ENCODE peak calls at places on chromosomes 16 and 17, in eight cellular contexts. One of them, this sample, is unnamed.

GRCh38 chr16:4535627-4536108 is 2.9 kb downstream of the CDIP1 start:
- DNase-seq in IMR-90: no peak
- DNase-seq in psoas muscle: no peak
- DNase-seq in A549: no peak
- DNase-seq in naive thymus-derived CD4-positive, alpha-beta T cell: no peak
- DNase-seq in lower lobe of right lung: no peak
- DNase-seq in WERI-Rb-1: no peak
- DNase-seq in upper lobe of right lung: peak; percentile 52
- DNase-seq in this sample: no peak

GRCh38 chr16:814974-815373 is 14.4 kb upstream of the GNG13 start:
- DNase-seq in IMR-90: peak; percentile 70
- DNase-seq in psoas muscle: no peak
- DNase-seq in A549: no peak
- DNase-seq in naive thymus-derived CD4-positive, alpha-beta T cell: no peak
- DNase-seq in lower lobe of right lung: no peak
- DNase-seq in WERI-Rb-1: no peak
- DNase-seq in upper lobe of right lung: no peak
- DNase-seq in this sample: no peak

GRCh38 chr17:2841606-2842005 is 45.4 kb downstream of the RAP1GAP2 start:
- DNase-seq in IMR-90: peak; percentile 67
- DNase-seq in psoas muscle: no peak
- DNase-seq in A549: no peak
- DNase-seq in naive thymus-derived CD4-positive, alpha-beta T cell: no peak
- DNase-seq in lower lobe of right lung: no peak
- DNase-seq in WERI-Rb-1: no peak
- DNase-seq in upper lobe of right lung: no peak
- DNase-seq in this sample: no peak

GRCh38 chr17:44084131-44084538 is 13.6 kb downstream of the G6PC3 start:
- DNase-seq in IMR-90: no peak
- DNase-seq in psoas muscle: no peak
- DNase-seq in A549: no peak
- DNase-seq in naive thymus-derived CD4-positive, alpha-beta T cell: no peak
- DNase-seq in lower lobe of right lung: no peak
- DNase-seq in WERI-Rb-1: peak; percentile 73
- DNase-seq in upper lobe of right lung: peak; percentile 54
- DNase-seq in this sample: no peak

GRCh38 chr17:43840814-43841213 is 6.2 kb upstream of the CD300LG start:
- DNase-seq in IMR-90: peak; percentile 16
- DNase-seq in psoas muscle: no peak
- DNase-seq in A549: peak; percentile 67
- DNase-seq in naive thymus-derived CD4-positive, alpha-beta T cell: no peak
- DNase-seq in lower lobe of right lung: no peak
- DNase-seq in WERI-Rb-1: peak; percentile 49
- DNase-seq in upper lobe of right lung: no peak
- DNase-seq in this sample: no peak

GRCh38 chr16:30509081-30509480 is 17.3 kb downstream of the ZNF768 start:
- DNase-seq in IMR-90: no peak
- DNase-seq in psoas muscle: no peak
- DNase-seq in A549: no peak
- DNase-seq in naive thymus-derived CD4-positive, alpha-beta T cell: no peak
- DNase-seq in lower lobe of right lung: no peak
- DNase-seq in WERI-Rb-1: no peak
- DNase-seq in upper lobe of right lung: no peak
- DNase-seq in this sample: no peak

GRCh38 chr17:75691371-75692290 is 24.5 kb downstream of the SAP30BP start:
- DNase-seq in IMR-90: peak; percentile 28
- DNase-seq in psoas muscle: no peak
- DNase-seq in A549: no peak
- DNase-seq in naive thymus-derived CD4-positive, alpha-beta T cell: no peak
- DNase-seq in lower lobe of right lung: no peak
- DNase-seq in WERI-Rb-1: no peak
- DNase-seq in upper lobe of right lung: no peak
- DNase-seq in this sample: peak; percentile 34

GRCh38 chr17:76956846-76957540 is 88.8 kb downstream of the MGAT5B start:
- DNase-seq in IMR-90: no peak
- DNase-seq in psoas muscle: no peak
- DNase-seq in A549: no peak
- DNase-seq in naive thymus-derived CD4-positive, alpha-beta T cell: no peak
- DNase-seq in lower lobe of right lung: no peak
- DNase-seq in WERI-Rb-1: no peak
- DNase-seq in upper lobe of right lung: peak; percentile 29
- DNase-seq in this sample: peak; percentile 73

GRCh38 chr16:21026846-21027245 is 123.8 kb downstream of the DNAH3 start:
- DNase-seq in IMR-90: no peak
- DNase-seq in psoas muscle: no peak
- DNase-seq in A549: no peak
- DNase-seq in naive thymus-derived CD4-positive, alpha-beta T cell: no peak
- DNase-seq in lower lobe of right lung: no peak
- DNase-seq in WERI-Rb-1: no peak
- DNase-seq in upper lobe of right lung: no peak
- DNase-seq in this sample: no peak

GRCh38 chr17:76354747-76355310 is 1.1 kb upstream of the PRPSAP1 start:
- DNase-seq in IMR-90: no peak
- DNase-seq in psoas muscle: no peak
- DNase-seq in A549: peak; percentile 31
- DNase-seq in naive thymus-derived CD4-positive, alpha-beta T cell: no peak
- DNase-seq in lower lobe of right lung: peak; percentile 36
- DNase-seq in WERI-Rb-1: no peak
- DNase-seq in upper lobe of right lung: no peak
- DNase-seq in this sample: no peak

GRCh38 chr17:27860971-27861669 is 32.0 kb downstream of the LYRM9 start:
- DNase-seq in IMR-90: no peak
- DNase-seq in psoas muscle: no peak
- DNase-seq in A549: no peak
- DNase-seq in naive thymus-derived CD4-positive, alpha-beta T cell: no peak
- DNase-seq in lower lobe of right lung: no peak
- DNase-seq in WERI-Rb-1: no peak
- DNase-seq in upper lobe of right lung: no peak
- DNase-seq in this sample: no peak

GRCh38 chr16:11052080-11052808 is 107.9 kb downstream of the CLEC16A start:
- DNase-seq in IMR-90: no peak
- DNase-seq in psoas muscle: no peak
- DNase-seq in A549: no peak
- DNase-seq in naive thymus-derived CD4-positive, alpha-beta T cell: no peak
- DNase-seq in lower lobe of right lung: peak; percentile 65
- DNase-seq in WERI-Rb-1: no peak
- DNase-seq in upper lobe of right lung: peak; percentile 71
- DNase-seq in this sample: no peak

GRCh38 chr17:40311575-40311974 is 2.6 kb downstream of the RARA start:
- DNase-seq in IMR-90: no peak
- DNase-seq in psoas muscle: peak; percentile 78
- DNase-seq in A549: no peak
- DNase-seq in naive thymus-derived CD4-positive, alpha-beta T cell: no peak
- DNase-seq in lower lobe of right lung: peak; percentile 76
- DNase-seq in WERI-Rb-1: no peak
- DNase-seq in upper lobe of right lung: peak; percentile 82
- DNase-seq in this sample: peak; percentile 79

GRCh38 chr17:5747276-5747675 is 163.0 kb upstream of the NLRP1 start:
- DNase-seq in IMR-90: no peak
- DNase-seq in psoas muscle: no peak
- DNase-seq in A549: no peak
- DNase-seq in naive thymus-derived CD4-positive, alpha-beta T cell: no peak
- DNase-seq in lower lobe of right lung: no peak
- DNase-seq in WERI-Rb-1: no peak
- DNase-seq in upper lobe of right lung: no peak
- DNase-seq in this sample: no peak

GRCh38 chr17:77400445-77400870 is 259.7 kb downstream of the SEC14L1 start:
- DNase-seq in IMR-90: no peak
- DNase-seq in psoas muscle: no peak
- DNase-seq in A549: no peak
- DNase-seq in naive thymus-derived CD4-positive, alpha-beta T cell: peak; percentile 73
- DNase-seq in lower lobe of right lung: peak; percentile 63
- DNase-seq in WERI-Rb-1: peak; percentile 81
- DNase-seq in upper lobe of right lung: no peak
- DNase-seq in this sample: peak; percentile 92

GRCh38 chr17:82949361-82949760 is 109.5 kb upstream of the ZNF750 start:
- DNase-seq in IMR-90: no peak
- DNase-seq in psoas muscle: peak; percentile 1
- DNase-seq in A549: no peak
- DNase-seq in naive thymus-derived CD4-positive, alpha-beta T cell: no peak
- DNase-seq in lower lobe of right lung: peak; percentile 34
- DNase-seq in WERI-Rb-1: no peak
- DNase-seq in upper lobe of right lung: peak; percentile 26
- DNase-seq in this sample: peak; percentile 27

DNA sequence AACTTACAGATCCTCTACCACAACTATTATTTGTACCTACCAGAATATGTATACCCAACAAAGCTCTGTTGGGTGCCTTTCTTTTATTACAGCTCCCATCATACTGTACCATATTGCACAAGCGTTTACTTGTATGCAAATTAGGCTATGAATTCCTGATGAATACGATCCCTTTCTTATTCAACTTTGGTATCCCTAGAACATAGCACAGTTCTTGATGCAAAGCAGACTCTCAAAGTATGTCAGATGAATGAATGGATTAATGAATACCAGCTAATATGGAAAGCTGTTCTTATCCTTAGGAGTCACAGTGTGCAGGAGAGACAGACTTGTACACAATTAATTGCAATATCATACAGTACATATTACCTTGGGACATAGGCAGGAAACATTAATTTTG is 79.7 kb upstream of the NACA2 start:
- DNase-seq in IMR-90: no peak
- DNase-seq in psoas muscle: no peak
- DNase-seq in A549: no peak
- DNase-seq in naive thymus-derived CD4-positive, alpha-beta T cell: no peak
- DNase-seq in lower lobe of right lung: no peak
- DNase-seq in WERI-Rb-1: no peak
- DNase-seq in upper lobe of right lung: no peak
- DNase-seq in this sample: no peak
- H3K4me3 ChIP-seq in IMR-90: no peak overlapping the region
- H3K4me3 ChIP-seq in psoas muscle: no peak overlapping the region
- H3K4me3 ChIP-seq in A549: no peak overlapping the region
- H3K4me3 ChIP-seq in naive thymus-derived CD4-positive, alpha-beta T cell: no peak overlapping the region
- H3K4me3 ChIP-seq in lower lobe of right lung: no peak overlapping the region
- H3K4me3 ChIP-seq in WERI-Rb-1: no peak overlapping the region
- H3K4me3 ChIP-seq in upper lobe of right lung: no peak overlapping the region
- H3K4me3 ChIP-seq in this sample: no peak overlapping the region

GRCh38 chr17:35489944-35490343 is 41.4 kb upstream of the SLFN13 start:
- DNase-seq in IMR-90: no peak
- DNase-seq in psoas muscle: no peak
- DNase-seq in A549: no peak
- DNase-seq in naive thymus-derived CD4-positive, alpha-beta T cell: no peak
- DNase-seq in lower lobe of right lung: no peak
- DNase-seq in WERI-Rb-1: no peak
- DNase-seq in upper lobe of right lung: no peak
- DNase-seq in this sample: no peak
- H3K9me3 ChIP-seq in IMR-90: peaks cover 5% of the 10 kb centered on the region
- H3K9me3 ChIP-seq in psoas muscle: no peaks in the 10 kb centered on the region
- H3K9me3 ChIP-seq in A549: peaks cover 7% of the 10 kb centered on the region
- H3K9me3 ChIP-seq in naive thymus-derived CD4-positive, alpha-beta T cell: no peaks in the 10 kb centered on the region
- H3K9me3 ChIP-seq in lower lobe of right lung: no peaks in the 10 kb centered on the region
- H3K9me3 ChIP-seq in WERI-Rb-1: peaks cover 20% of the 10 kb centered on the region
- H3K9me3 ChIP-seq in upper lobe of right lung: no peaks in the 10 kb centered on the region
- H3K9me3 ChIP-seq in this sample: no peaks in the 10 kb centered on the region

GRCh38 chr17:1229891-1230571 is 40.2 kb upstream of the BHLHA9 start:
- DNase-seq in IMR-90: no peak
- DNase-seq in psoas muscle: no peak
- DNase-seq in A549: no peak
- DNase-seq in naive thymus-derived CD4-positive, alpha-beta T cell: no peak
- DNase-seq in lower lobe of right lung: no peak
- DNase-seq in WERI-Rb-1: no peak
- DNase-seq in upper lobe of right lung: no peak
- DNase-seq in this sample: no peak

GRCh38 chr17:1227917-1228751 is 42.1 kb upstream of the BHLHA9 start:
- DNase-seq in IMR-90: no peak
- DNase-seq in psoas muscle: peak; percentile 54
- DNase-seq in A549: no peak
- DNase-seq in naive thymus-derived CD4-positive, alpha-beta T cell: peak; percentile 10
- DNase-seq in lower lobe of right lung: peak; percentile 61
- DNase-seq in WERI-Rb-1: peak; percentile 30
- DNase-seq in upper lobe of right lung: peak; percentile 73
- DNase-seq in this sample: peak; percentile 84

GRCh38 chr17:1231456-1231855 is 38.8 kb upstream of the BHLHA9 start:
- DNase-seq in IMR-90: no peak
- DNase-seq in psoas muscle: peak; percentile 48
- DNase-seq in A549: no peak
- DNase-seq in naive thymus-derived CD4-positive, alpha-beta T cell: no peak
- DNase-seq in lower lobe of right lung: peak; percentile 83
- DNase-seq in WERI-Rb-1: no peak
- DNase-seq in upper lobe of right lung: peak; percentile 83
- DNase-seq in this sample: no peak

GRCh38 chr17:1228752-1229353 is 41.4 kb upstream of the BHLHA9 start:
- DNase-seq in IMR-90: no peak
- DNase-seq in psoas muscle: no peak
- DNase-seq in A549: no peak
- DNase-seq in naive thymus-derived CD4-positive, alpha-beta T cell: no peak
- DNase-seq in lower lobe of right lung: peak; percentile 51
- DNase-seq in WERI-Rb-1: no peak
- DNase-seq in upper lobe of right lung: no peak
- DNase-seq in this sample: peak; percentile 73

DNA sequence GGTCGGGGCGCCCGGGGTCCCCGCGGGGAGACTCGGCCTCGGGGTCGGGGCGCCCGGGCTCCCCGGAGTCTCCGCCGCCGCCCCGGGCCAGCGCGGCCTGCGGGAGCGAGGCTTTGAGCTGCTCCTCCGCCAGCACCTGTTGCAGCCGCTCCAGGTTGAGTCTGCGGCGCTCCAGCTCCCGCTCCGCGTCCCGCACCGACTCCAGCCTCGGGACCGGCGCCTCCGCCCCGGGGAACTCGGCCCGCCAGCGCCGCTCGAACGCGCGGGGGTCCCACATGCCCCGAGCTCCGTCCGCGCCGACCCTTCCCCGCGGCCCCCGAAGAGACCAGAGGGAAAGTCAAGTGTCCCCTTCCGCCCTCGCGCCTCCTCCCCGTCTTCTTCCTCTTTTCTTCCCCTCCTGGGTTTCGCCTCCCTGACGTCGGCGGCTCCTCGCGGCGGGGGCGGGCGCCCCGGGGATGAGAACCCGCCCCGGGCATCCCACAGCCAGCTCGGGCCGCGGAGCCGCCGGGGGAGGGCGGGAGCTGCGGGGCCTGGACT is 40.8 kb upstream of the BHLHA9 start:
- DNase-seq in IMR-90: no peak
- DNase-seq in psoas muscle: peak; percentile 72
- DNase-seq in A549: no peak
- DNase-seq in naive thymus-derived CD4-positive, alpha-beta T cell: peak; percentile 18
- DNase-seq in lower lobe of right lung: peak; percentile 90
- DNase-seq in WERI-Rb-1: peak; percentile 29
- DNase-seq in upper lobe of right lung: peak; percentile 93
- DNase-seq in this sample: peak; percentile 93
- H3K4me3 ChIP-seq in IMR-90: peak overlapping the region; percentile 35
- H3K4me3 ChIP-seq in psoas muscle: peak overlapping the region; percentile 60
- H3K4me3 ChIP-seq in A549: peak overlapping the region; percentile 77
- H3K4me3 ChIP-seq in naive thymus-derived CD4-positive, alpha-beta T cell: peak overlapping the region; percentile 43
- H3K4me3 ChIP-seq in lower lobe of right lung: peak overlapping the region; percentile 70
- H3K4me3 ChIP-seq in WERI-Rb-1: peak overlapping the region; percentile 34
- H3K4me3 ChIP-seq in upper lobe of right lung: peak overlapping the region; percentile 62
- H3K4me3 ChIP-seq in this sample: peak overlapping the region; percentile 66

DNA sequence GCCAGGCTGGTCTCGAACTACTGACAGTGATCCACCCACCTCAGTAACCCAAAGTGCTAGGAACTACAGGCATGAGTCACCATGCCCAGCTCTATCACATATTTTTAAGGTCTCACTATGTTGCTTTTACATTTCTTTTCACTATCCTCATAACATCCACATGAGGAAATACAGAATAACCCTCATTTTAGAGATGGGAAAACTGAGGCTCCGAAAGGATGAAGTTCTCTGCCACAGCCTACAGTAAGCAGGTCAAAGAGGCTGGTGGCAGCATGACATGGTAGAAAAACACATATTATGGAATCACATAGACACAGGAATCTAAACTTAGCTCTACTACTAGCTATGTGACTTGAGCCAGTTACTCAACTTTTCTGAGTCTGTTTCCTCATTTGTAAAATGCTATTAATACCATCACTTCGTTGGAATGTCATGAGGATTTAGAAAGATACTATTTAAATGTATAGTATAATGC is 32.2 kb downstream of the APPBP2 start:
- DNase-seq in IMR-90: peak; percentile 60
- DNase-seq in psoas muscle: no peak
- DNase-seq in A549: no peak
- DNase-seq in naive thymus-derived CD4-positive, alpha-beta T cell: no peak
- DNase-seq in lower lobe of right lung: no peak
- DNase-seq in WERI-Rb-1: no peak
- DNase-seq in upper lobe of right lung: no peak
- DNase-seq in this sample: no peak
- H3K9me3 ChIP-seq in IMR-90: peaks cover 7% of the 10 kb centered on the region
- H3K9me3 ChIP-seq in psoas muscle: no peaks in the 10 kb centered on the region
- H3K9me3 ChIP-seq in A549: peaks cover 49% of the 10 kb centered on the region
- H3K9me3 ChIP-seq in naive thymus-derived CD4-positive, alpha-beta T cell: no peaks in the 10 kb centered on the region
- H3K9me3 ChIP-seq in lower lobe of right lung: peaks cover 9% of the 10 kb centered on the region
- H3K9me3 ChIP-seq in WERI-Rb-1: peaks cover 23% of the 10 kb centered on the region
- H3K9me3 ChIP-seq in upper lobe of right lung: no peaks in the 10 kb centered on the region
- H3K9me3 ChIP-seq in this sample: peaks cover 30% of the 10 kb centered on the region